ENCODE peak calls at places on chromosomes 13 and 19, in four cellular contexts. Y is GM12878, P is WTC11, U is HepG2. H is an unnamed sample.

GRCh38 chr13:96020941-96021340 is 32.3 kb downstream of the UGGT2 start:
- DNase-seq in Y (no peak), P (no peak), U (peak; percentile 59), H (no peak)

GRCh38 chr13:31950121-31950810 is 81.3 kb upstream of the FRY start:
- DNase-seq in Y (no peak), P (no peak), U (no peak), H (no peak)

GRCh38 chr13:110233682-110234280 is 73.2 kb downstream of the COL4A1 start:
- DNase-seq in Y (no peak), P (no peak), U (no peak), H (no peak)

GRCh38 chr19:29620931-29621351 is 14.9 kb downstream of the POP4 start:
- DNase-seq in Y (no peak), P (no peak), U (no peak), H (no peak)

GRCh38 chr19:32387701-32388392 is 17.7 kb upstream of the DPY19L3 start:
- DNase-seq in Y (no peak), P (no peak), U (no peak), H (no peak)

GRCh38 chr19:1618157-1619093 is 13.2 kb upstream of the UQCR11 start:
- DNase-seq in Y (no peak), P (peak; percentile 72), U (peak; percentile 41), H (peak; percentile 63)

GRCh38 chr13:39462456-39462855 is 140.5 kb downstream of the LHFPL6 start:
- DNase-seq in Y (no peak), P (no peak), U (no peak), H (no peak)

GRCh38 chr13:36904219-36904618 is 15.8 kb downstream of the SMAD9 start:
- DNase-seq in Y (no peak), P (no peak), U (no peak), H (no peak)

DNA sequence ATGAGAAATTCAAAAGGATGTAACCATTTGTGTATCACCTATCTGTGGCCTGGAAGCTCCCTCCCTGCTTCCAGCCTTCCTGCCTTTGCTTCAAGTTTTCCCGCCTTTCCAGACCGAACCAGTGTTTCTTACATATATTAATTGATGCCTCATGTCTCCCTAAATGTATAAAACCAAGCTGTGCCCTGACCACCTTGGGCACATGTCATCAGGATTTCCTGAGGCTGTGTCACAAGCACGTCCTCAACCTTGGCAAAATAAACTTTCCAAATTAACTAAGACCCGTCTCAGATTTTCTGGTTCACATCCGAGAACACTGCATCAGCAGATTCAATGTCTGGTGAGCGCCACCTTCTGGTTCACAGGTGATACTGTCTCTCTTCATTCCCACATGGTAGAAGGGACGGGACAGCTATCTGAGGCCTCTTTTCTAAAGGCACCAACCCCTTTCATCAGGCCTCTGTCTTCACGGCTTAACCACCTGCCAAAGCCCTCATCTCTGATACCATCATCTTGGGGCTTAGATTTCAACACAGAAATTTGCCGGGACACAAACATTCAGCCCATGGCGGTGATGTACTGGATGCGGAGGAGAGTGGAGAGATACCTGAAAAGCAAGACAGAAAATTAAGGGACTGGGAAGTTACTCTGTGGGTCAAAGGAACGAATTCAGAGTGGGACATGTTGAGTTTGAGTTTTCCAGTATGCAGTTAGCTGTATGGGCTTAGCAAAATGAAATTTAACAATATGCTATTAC is 58.7 kb upstream of the PABPC3 start:
- DNase-seq in Y (no peak), P (peak; percentile 55), U (peak; percentile 52), H (peak; percentile 33)
- TF ChIP-seq CBFB in Y (no peak), P (no peak), U (no peak), H (no peak)

GRCh38 chr19:7923295-7924191 is 2.4 kb downstream of the CTXN1 start:
- DNase-seq in Y (no peak), P (no peak), U (no peak), H (no peak)
- TF ChIP-seq CBFB in Y (no peak), P (no peak), U (no peak), H (no peak)

GRCh38 chr19:6521718-6522646 is 8.8 kb upstream of the TNFSF9 start:
- DNase-seq in Y (peak; percentile 95), P (no peak), U (no peak), H (peak; percentile 63)
- TF ChIP-seq CBFB in Y (no peak), P (no peak), U (no peak), H (no peak)

GRCh38 chr13:28753208-28753892 is 34.6 kb upstream of the SLC46A3 start:
- DNase-seq in Y (no peak), P (peak; percentile 36), U (peak; percentile 75), H (no peak)
- TF ChIP-seq CBFB in Y (no peak), P (no peak), U (no peak), H (no peak)